ENCODE peak calls at places on chromosomes 7 and 10, in ten cellular contexts. Y is upper lobe of left lung, O is endothelial cell of umbilical vein, I is stomach, A is transverse colon, G is Panc1, M is SK-N-SH, T is GM23338, E is H1, L is sigmoid colon. Z is an unnamed sample. For H3K4me1, the result is how much of the 10 kb centered on the place peaks cover.

GRCh38 chr7:114334992-114335391 is 79.6 kb upstream of the FOXP2 start:
- DNase-seq in Y (no peak), O (no peak), I (no peak), A (no peak), G (no peak), M (no peak), T (no peak), E (no peak), L (no peak), Z (no peak)

GRCh38 chr7:29194594-29195417 is at the start of gene CHN2:
- DNase-seq in Y (peak), O (peak), I (peak), A (peak), G (no peak), M (peak), T (peak), E (peak), L (peak), Z (peak)

GRCh38 chr10:5890519-5890878 is 456 bp downstream of the FBH1 start:
- DNase-seq in Y (no peak), O (peak), I (no peak), A (peak), G (no peak), M (peak), T (peak), E (no peak), L (peak), Z (no peak)

GRCh38 chr7:954330-955238 is at the start of gene ADAP1:
- DNase-seq in Y (peak), O (no peak), I (peak), A (peak), G (no peak), M (peak), T (peak), E (no peak), L (peak), Z (peak)

GRCh38 chr7:693280-693679 is 33.2 kb upstream of the DNAAF5 start:
- DNase-seq in Y (no peak), O (no peak), I (no peak), A (no peak), G (no peak), M (no peak), T (no peak), E (no peak), L (peak), Z (peak)

GRCh38 chr7:126026421-126027088 is 1096.9 kb upstream of the POT1 start:
- DNase-seq in Y (no peak), O (no peak), I (no peak), A (no peak), G (no peak), M (no peak), T (peak), E (no peak), L (no peak), Z (no peak)

GRCh38 chr7:141430426-141431142 is 120.6 kb upstream of the AGK start:
- DNase-seq in Y (no peak), O (no peak), I (no peak), A (no peak), G (no peak), M (no peak), T (peak), E (peak), L (no peak), Z (no peak)

GRCh38 chr10:42955493-42955889 is 121.4 kb upstream of the RET start:
- DNase-seq in Y (no peak), O (no peak), I (peak), A (no peak), G (no peak), M (no peak), T (no peak), E (no peak), L (peak), Z (no peak)

GRCh38 chr7:98240961-98241673 is 10.9 kb downstream of the TECPR1 start:
- DNase-seq in Y (peak), O (peak), I (peak), A (peak), G (peak), M (peak), T (peak), E (peak), L (no peak), Z (no peak)

GRCh38 chr10:123999956-124000615 is 93.3 kb downstream of the CHST15 start:
- DNase-seq in Y (no peak), O (no peak), I (no peak), A (no peak), G (no peak), M (peak), T (no peak), E (no peak), L (no peak), Z (peak)

GRCh38 chr10:75108684-75109458 is 2.6 kb upstream of the SAMD8 start:
- DNase-seq in Y (peak), O (no peak), I (no peak), A (peak), G (no peak), M (peak), T (peak), E (peak), L (no peak), Z (no peak)

DNA sequence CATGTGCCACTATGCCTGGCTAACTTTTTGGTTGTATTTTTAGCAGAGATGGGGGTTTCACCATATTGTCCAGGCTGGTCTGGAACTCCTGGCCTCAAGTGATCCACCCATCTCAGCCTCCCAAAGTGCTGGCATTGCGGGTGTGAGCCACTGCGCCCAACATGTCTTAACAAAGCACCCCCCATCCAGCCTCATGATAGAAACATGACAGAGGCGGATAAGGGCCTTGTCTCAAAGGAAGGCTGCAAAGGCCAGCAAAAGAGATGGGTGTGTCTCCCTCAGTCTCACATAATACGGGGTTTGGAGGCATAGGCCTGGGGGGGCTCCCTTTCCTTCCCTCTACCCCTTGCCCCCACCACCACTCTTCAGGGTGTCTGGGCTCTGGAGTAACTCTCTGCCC is 93.2 kb downstream of the SH3PXD2A start:
- DNase-seq in Y (no peak), O (no peak), I (no peak), A (no peak), G (no peak), M (no peak), T (no peak), E (no peak), L (no peak), Z (no peak)
- H3K27ac ChIP-seq in Y (no peak), O (no peak), I (no peak), A (no peak), G (no peak), M (no peak), T (no peak), E (no peak), L (no peak), Z (no peak)

DNA sequence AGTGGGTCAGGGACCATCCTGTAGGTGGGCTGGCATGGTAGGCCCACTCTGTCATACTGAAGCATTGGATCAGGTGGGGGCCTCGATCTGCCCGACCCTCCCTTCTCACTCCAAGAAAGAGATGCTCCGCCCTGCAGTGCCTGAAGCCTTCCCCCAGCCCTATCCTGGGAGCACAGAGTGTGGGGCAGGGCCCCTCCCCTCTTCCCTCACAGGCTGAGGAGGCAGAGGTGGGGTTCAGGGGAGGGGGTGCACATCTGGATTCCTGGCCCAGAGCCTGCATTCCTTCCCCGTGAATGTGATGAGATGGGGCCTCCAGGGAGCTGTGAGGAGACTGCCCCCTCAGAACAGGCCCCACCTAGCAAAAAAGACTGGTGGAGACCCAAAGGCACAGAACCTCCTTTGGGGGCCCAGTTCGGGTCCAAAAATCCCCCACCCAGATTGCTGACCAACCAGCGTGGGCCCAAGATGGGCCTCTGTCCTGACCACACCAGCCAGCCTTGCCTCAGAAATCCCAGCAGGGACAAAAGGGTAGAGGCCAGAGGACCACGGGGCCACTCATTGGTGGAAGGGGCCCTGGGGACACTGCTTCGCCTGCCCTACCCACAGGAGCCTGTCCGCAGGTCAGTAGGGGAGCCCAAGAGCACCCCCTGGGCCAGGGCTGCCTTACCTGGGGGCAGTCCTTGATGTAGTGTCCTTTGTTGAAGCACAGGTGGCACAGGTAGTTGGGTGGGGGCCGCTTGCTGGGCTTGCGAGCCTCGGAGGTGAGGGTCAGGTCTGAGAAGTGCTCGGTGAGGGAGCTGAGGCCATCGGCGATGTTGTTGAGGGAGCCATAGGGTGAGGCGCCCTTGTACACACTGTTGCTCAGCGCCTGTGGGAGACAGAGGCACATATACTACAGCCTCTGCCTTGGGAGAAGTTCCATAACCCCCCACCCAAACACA is 13.3 kb downstream of the ZCCHC24 start:
- DNase-seq in Y (no peak), O (no peak), I (no peak), A (no peak), G (no peak), M (no peak), T (peak), E (no peak), L (peak), Z (peak)
- H3K4me1 ChIP-seq in Y (under half), O (under half), I (under half), A (half or more), G (under half), M (under half), T (under half), E (under half), L (half or more), Z (under half)

GRCh38 chr10:19832624-19833507 is 16.6 kb downstream of the PLXDC2 start:
- DNase-seq in Y (no peak), O (no peak), I (no peak), A (no peak), G (no peak), M (no peak), T (peak), E (no peak), L (no peak), Z (no peak)

GRCh38 chr10:19825690-19826089 is 9.5 kb downstream of the PLXDC2 start:
- DNase-seq in Y (no peak), O (no peak), I (no peak), A (no peak), G (no peak), M (no peak), T (no peak), E (no peak), L (no peak), Z (no peak)

GRCh38 chr10:19824397-19825342 is 8.4 kb downstream of the PLXDC2 start:
- DNase-seq in Y (no peak), O (no peak), I (no peak), A (no peak), G (no peak), M (peak), T (no peak), E (no peak), L (no peak), Z (no peak)

GRCh38 chr10:19826712-19827111 is 10.5 kb downstream of the PLXDC2 start:
- DNase-seq in Y (no peak), O (no peak), I (no peak), A (no peak), G (no peak), M (no peak), T (no peak), E (no peak), L (no peak), Z (no peak)

DNA sequence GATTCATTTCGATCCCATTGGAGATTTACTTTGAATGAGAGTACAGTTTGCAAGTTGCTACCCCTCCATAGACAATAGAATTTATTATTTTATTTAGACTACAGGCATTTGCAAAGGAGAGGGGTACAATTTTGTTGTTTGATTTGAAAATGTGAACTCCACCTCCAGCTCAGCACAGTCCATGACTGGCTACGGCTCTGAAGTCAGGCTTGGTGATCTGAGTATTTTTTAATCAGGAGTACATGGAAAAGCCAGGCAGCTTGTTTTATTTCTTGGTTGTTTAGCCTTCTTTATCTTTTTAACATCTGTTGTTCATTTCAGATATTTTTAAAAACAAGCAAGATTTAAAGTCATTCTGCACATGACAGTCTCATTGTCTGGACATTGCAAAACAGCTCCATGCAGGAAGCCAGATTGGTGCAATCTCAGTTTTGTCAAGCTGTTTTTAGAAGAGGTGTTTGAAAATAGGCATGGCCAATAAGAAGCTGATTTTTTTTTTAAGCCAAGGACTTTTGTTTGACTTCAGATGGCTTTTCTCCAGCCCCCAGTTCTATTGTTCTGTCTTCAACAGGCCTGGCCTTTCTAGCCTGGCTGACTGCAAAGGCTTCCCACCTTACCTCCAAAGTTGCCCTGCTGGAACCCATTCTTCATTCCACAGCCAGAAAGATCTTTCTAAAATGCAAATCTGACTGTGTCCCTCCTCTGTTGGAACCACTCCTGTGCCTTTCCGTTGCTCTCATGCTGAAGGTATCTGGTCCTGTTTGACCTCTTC is 12.2 kb downstream of the PLXDC2 start:
- DNase-seq in Y (no peak), O (no peak), I (no peak), A (no peak), G (no peak), M (no peak), T (peak), E (no peak), L (peak), Z (no peak)
- TF ChIP-seq POLR2AphosphoS5 in Y (no peak), O (no peak), I (peak), A (no peak), G (no peak), M (no peak), T (no peak), E (no peak), L (peak), Z (no peak)

GRCh38 chr7:85634951-85635350 is 448.1 kb upstream of the SEMA3D start:
- DNase-seq in Y (no peak), O (no peak), I (no peak), A (no peak), G (no peak), M (no peak), T (no peak), E (no peak), L (no peak), Z (no peak)
- H3K27ac ChIP-seq in Y (no peak), O (no peak), I (no peak), A (no peak), G (no peak), M (no peak), T (no peak), E (no peak), L (no peak), Z (no peak)

DNA sequence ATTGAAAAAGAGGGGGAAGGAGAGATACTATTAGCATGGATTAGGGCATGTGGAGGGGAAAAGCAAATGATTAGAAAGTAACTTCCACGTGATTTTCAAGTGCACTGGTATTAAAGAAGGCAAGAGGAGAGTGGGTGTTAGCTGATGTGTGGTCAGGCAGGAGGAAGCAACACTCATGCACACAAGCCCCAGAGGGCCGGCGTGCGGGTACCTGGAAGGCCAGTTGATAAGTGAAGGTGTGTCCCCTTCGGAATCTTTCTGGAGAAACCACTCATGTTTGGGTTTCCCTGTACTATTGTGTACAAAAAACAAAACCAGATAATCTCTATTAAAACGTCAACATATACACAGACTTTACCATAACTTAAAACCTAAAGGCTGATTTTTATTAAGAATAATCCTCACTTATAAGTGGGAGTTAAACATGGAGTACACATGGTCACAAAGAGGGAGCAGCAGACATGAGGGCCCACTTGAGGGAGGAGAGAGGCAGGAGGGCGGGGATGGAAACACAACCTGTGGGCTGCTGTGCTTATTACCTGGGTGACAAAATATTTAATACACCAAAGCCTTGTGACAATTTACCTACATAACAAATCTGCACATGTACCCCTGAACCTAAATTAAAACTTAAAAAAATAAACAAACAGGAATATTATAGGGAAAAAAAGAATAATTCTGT is 98.9 kb downstream of the SVIL start:
- DNase-seq in Y (no peak), O (no peak), I (peak), A (no peak), G (no peak), M (no peak), T (no peak), E (no peak), L (no peak), Z (no peak)
- H3K4me1 ChIP-seq in Y (under half), O (under half), I (under half), A (under half), G (under half), M (under half), T (under half), E (under half), L (half or more), Z (under half)

Z was measured in spleen.